ENCODE peak calls at places on chromosomes 3 and 15, in eight cellular contexts. C is A549, K is K562, P is stomach, F is sigmoid colon, M is transverse colon, A is HepG2, T is upper lobe of left lung. L is an unnamed sample.

GRCh38 chr3:184336484-184337230 is 743 bp upstream of the FAM131A start:
- DNase-seq in C (no peak), M (peak), P (peak), A (peak), T (peak), F (peak), K (peak), L (no peak)

GRCh38 chr3:190862209-190863118 is at the start of gene GMNC:
- DNase-seq in A (peak), P (peak), M (peak), C (peak), T (peak), F (peak), K (peak), L (peak)

GRCh38 chr3:66413151-66413751 is 87.6 kb downstream of the LRIG1 start:
- DNase-seq in A (no peak), K (no peak), T (no peak), F (no peak), M (no peak), P (peak), C (no peak), L (no peak)

GRCh38 chr15:41494190-41494921 is 682 bp downstream of the ITPKA start:
- DNase-seq in P (peak), T (no peak), A (peak), F (no peak), C (peak), M (peak), K (peak), L (no peak)

GRCh38 chr3:72722930-72723726 is 125.1 kb downstream of the SHQ1 start:
- DNase-seq in K (no peak), P (peak), A (no peak), F (no peak), T (peak), M (peak), C (no peak), L (no peak)

GRCh38 chr3:118564800-118565199 is 469.8 kb downstream of the IGSF11 start:
- DNase-seq in F (no peak), P (no peak), M (no peak), C (no peak), A (no peak), T (no peak), K (no peak), L (no peak)

GRCh38 chr3:179398574-179399249 is 51.2 kb downstream of the MFN1 start:
- DNase-seq in K (no peak), T (no peak), F (no peak), M (no peak), C (no peak), P (no peak), A (no peak), L (no peak)

GRCh38 chr15:95932141-95932540 is 398.4 kb upstream of the NR2F2 start:
- DNase-seq in F (no peak), A (no peak), M (no peak), K (no peak), C (no peak), T (no peak), P (no peak), L (no peak)

GRCh38 chr3:94405258-94406035 is 342.6 kb downstream of the NSUN3 start:
- DNase-seq in A (no peak), T (no peak), M (no peak), P (no peak), C (no peak), F (no peak), K (no peak), L (no peak)

GRCh38 chr15:99717129-99718024 is 15.9 kb downstream of the LYSMD4 start:
- DNase-seq in F (no peak), K (no peak), C (no peak), A (no peak), P (no peak), T (no peak), M (no peak), L (no peak)

GRCh38 chr3:71873093-71873611 is 88.2 kb upstream of the PROK2 start:
- DNase-seq in K (no peak), F (no peak), P (no peak), A (no peak), T (no peak), M (no peak), C (no peak), L (no peak)

GRCh38 chr3:16589867-16590624 is 15.2 kb downstream of the DAZL start:
- DNase-seq in A (no peak), T (no peak), F (no peak), C (no peak), M (no peak), P (no peak), K (no peak), L (no peak)

GRCh38 chr3:143203848-143204247 is 84.3 kb downstream of the CHST2 start:
- DNase-seq in C (no peak), K (no peak), T (no peak), F (no peak), A (no peak), M (no peak), P (no peak), L (no peak)

GRCh38 chr3:190307164-190307545 is 15.1 kb downstream of the CLDN1 start:
- DNase-seq in A (peak), K (no peak), F (no peak), T (no peak), M (no peak), P (no peak), C (no peak), L (no peak)

GRCh38 chr3:10400050-10400748 is 79.3 kb upstream of the SEC13 start:
- DNase-seq in F (no peak), P (no peak), A (no peak), K (no peak), T (no peak), M (no peak), C (no peak), L (no peak)

GRCh38 chr15:75705854-75706681 is 6.6 kb downstream of the CSPG4 start:
- DNase-seq in T (no peak), C (no peak), P (no peak), F (no peak), K (no peak), M (no peak), A (no peak), L (no peak)

GRCh38 chr15:59965741-59966140 is 38.4 kb upstream of the FOXB1 start:
- DNase-seq in F (no peak), C (no peak), A (no peak), K (no peak), P (no peak), M (no peak), T (no peak), L (no peak)

GRCh38 chr3:143222505-143222904 is 102.9 kb downstream of the CHST2 start:
- DNase-seq in M (no peak), C (no peak), K (peak), T (no peak), F (no peak), P (no peak), A (no peak), L (no peak)

GRCh38 chr3:46947981-46948791 is 28.4 kb downstream of the CCDC12 start:
- DNase-seq in F (no peak), M (peak), C (peak), K (peak), A (peak), P (peak), T (peak), L (no peak)

GRCh38 chr3:15633159-15633558 is 31.6 kb downstream of the BTD start:
- DNase-seq in M (no peak), F (no peak), A (no peak), K (no peak), P (no peak), C (no peak), T (no peak), L (no peak)

GRCh38 chr3:81033690-81034089 is 727.8 kb downstream of the GBE1 start:
- DNase-seq in P (no peak), C (no peak), T (no peak), A (no peak), M (no peak), F (no peak), K (no peak), L (no peak)

GRCh38 chr15:23073890-23074631 is 34.7 kb upstream of the TUBGCP5 start:
- DNase-seq in F (no peak), K (no peak), C (no peak), T (peak), A (no peak), P (no peak), M (peak), L (no peak)

GRCh38 chr15:43541785-43542184 is 24.4 kb downstream of the MAP1A start:
- DNase-seq in M (no peak), T (no peak), C (no peak), A (no peak), F (no peak), P (no peak), K (no peak), L (no peak)

GRCh38 chr3:159761377-159761776 is 227.3 kb upstream of the IL12A start:
- DNase-seq in M (peak), A (no peak), T (peak), C (no peak), F (peak), K (no peak), P (peak), L (no peak)

GRCh38 chr3:38396861-38397260 is 50.3 kb downstream of the XYLB start:
- DNase-seq in A (no peak), F (no peak), T (no peak), P (no peak), C (no peak), K (no peak), M (no peak), L (no peak)
- TF ChIP-seq CTCF in A (no peak), F (no peak), T (no peak), P (no peak), C (no peak), K (no peak), M (no peak), L (no peak)

DNA sequence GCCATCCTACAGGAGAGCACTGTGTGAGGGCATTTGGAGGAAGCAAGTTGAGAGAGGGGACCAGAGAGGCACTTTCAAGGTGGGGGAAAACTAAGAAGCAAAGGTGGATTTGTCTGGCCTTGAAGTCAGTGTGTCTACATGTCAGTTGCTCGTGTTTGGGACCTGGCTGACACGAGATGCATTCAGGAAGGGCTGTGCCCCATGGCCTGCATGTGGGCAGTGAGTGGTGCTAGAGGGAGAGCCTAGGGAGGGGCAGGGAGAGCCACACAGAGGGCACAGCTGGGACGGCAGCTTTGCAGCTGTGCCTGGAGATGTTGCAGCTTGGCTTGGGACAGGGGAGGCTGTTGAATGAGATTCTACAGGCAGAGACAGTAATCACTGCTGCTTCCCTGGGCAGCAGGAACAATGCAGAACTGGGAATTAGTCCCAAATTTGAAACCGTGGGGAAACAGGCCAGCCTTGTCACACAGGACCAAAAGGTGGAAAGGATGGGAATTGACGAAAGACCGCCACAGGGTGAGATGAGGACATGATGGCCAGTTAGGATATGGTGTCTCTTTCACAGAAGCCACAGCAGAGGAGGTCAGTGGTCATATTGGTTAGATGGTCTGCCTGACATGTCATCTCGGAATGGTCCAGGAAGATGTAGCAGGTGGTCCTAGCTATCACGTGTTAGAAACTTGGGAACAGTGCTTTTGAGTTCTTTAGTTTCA is 10.0 kb downstream of the SEC61A1 start:
- DNase-seq in F (no peak), C (no peak), T (no peak), K (no peak), M (no peak), A (no peak), P (no peak), L (no peak)
- H3K27ac ChIP-seq in F (no peak), C (no peak), T (no peak), K (no peak), M (no peak), A (no peak), P (no peak), L (no peak)

DNA sequence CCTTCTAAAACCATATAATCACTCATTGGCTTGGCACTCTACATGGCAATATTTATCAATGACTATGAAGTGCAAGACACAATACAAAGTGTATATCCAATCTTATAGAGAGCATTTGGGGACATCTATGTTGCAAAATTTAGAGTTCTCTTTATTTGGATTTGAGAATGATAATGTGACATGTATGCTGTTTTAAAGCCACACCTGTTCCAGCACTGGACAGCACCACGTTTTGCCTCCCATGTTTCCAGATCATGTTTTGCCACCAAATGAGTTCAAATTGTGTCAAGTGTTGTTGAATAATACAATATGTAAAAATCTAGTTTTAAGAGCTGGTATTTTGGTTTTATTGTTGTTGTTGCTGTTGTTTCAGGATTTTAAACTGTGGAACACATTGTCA is 33.3 kb upstream of the GOLGA8A start:
- DNase-seq in C (no peak), M (no peak), K (no peak), A (no peak), T (no peak), F (no peak), P (no peak), L (no peak)
- TF ChIP-seq EP300 in C (no peak), M (no peak), K (no peak), A (no peak), T (no peak), F (no peak), P (no peak), L (no peak)

DNA sequence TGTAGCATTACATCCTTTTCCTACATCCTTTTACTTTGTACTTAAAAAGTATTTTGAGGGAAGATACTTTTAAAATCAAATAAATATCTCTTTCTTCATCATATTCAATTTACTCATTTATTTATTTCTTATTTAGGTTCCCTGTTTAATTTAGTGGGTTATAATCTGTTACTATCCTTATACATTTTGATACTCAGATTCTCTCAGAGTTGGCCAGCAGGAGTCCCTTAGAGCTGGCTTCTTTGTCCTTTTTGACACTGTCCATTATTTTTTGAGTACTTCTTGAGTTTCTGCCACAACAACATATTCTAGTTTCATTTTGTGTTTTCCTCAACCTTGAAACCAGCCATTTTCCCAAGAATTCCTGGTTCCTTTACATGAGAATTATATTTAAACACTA is 111.6 kb upstream of the DCBLD2 start:
- DNase-seq in M (no peak), C (no peak), K (no peak), A (no peak), P (no peak), F (no peak), T (no peak), L (no peak)
- TF ChIP-seq CTCF in M (no peak), C (no peak), K (no peak), A (no peak), P (no peak), F (no peak), T (no peak), L (no peak)

GRCh38 chr15:74402873-74403589 is 30.7 kb downstream of the SEMA7A start:
- DNase-seq in T (peak), C (no peak), M (peak), F (no peak), P (peak), A (no peak), K (no peak), L (no peak)

GRCh38 chr15:74405823-74406222 is 27.9 kb downstream of the SEMA7A start:
- DNase-seq in A (no peak), C (no peak), T (no peak), P (no peak), K (no peak), F (no peak), M (no peak), L (peak)

GRCh38 chr15:74403590-74403919 is 30.2 kb downstream of the SEMA7A start:
- DNase-seq in M (peak), P (no peak), T (no peak), A (no peak), C (no peak), F (no peak), K (no peak), L (no peak)

GRCh38 chr15:74402337-74402839 is 31.4 kb downstream of the SEMA7A start:
- DNase-seq in F (no peak), P (no peak), C (no peak), M (no peak), K (no peak), T (no peak), A (no peak), L (no peak)

DNA sequence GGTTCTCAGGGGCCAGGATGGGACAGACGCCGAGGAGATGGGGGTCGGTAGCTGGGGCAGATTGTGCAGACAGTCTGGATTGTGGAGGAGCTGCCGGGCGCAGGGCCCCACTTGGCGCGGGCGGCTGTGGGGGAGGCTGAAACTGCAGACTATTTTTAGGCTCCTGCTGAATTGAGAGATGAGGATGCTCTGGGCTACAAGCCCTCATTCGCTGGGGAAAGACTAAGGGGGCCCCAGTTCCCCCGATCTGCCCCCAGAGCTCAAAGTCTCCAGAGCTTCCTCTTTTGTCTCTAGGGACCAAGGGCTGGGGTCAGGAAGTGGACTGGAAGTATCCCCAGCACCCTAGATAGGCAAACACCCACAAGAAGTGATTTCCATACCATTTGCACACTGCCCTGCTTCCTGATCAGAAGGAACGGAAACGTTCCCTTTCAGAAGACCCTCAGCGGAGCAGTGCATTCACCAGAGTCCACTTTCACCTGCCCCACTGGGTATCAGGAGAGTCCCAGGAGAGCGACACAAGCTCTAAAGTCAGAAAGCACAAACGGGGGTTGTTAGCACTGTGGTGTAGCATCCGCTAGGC is 29.7 kb downstream of the SEMA7A start:
- DNase-seq in C (no peak), K (no peak), M (no peak), T (no peak), P (no peak), F (no peak), A (no peak), L (peak)
- H3K27ac ChIP-seq in C (no peak), K (no peak), M (no peak), T (no peak), P (no peak), F (no peak), A (no peak), L (no peak)